ENCODE peak calls at places on chromosomes 11 and 22, in eight cellular contexts. L is ovary; F is CD4-positive, alpha-beta T cell; J is heart left ventricle; H is substantia nigra; Q is left lung; Z is HepG2; K is caudate nucleus. N is an unnamed sample.

GRCh38 chr11:108891909-108892511 is 227.1 kb downstream of the DDX10 start:
- DNase-seq in L (no peak), F (no peak), J (no peak), H (no peak), Q (no peak), Z (no peak), K (no peak), N (no peak)

GRCh38 chr11:72643547-72643946 is 30.7 kb downstream of the PDE2A start:
- DNase-seq in L (no peak), F (no peak), J (no peak), H (no peak), Q (no peak), Z (no peak), K (peak), N (peak)

GRCh38 chr11:69131644-69132300 is 24.0 kb upstream of the SMIM38 start:
- DNase-seq in L (peak), F (no peak), J (peak), H (no peak), Q (no peak), Z (peak), K (no peak), N (no peak)

GRCh38 chr11:120527111-120527748 is 15.7 kb downstream of the GRIK4 start:
- DNase-seq in L (peak), F (no peak), J (no peak), H (no peak), Q (peak), Z (no peak), K (no peak), N (no peak)

GRCh38 chr11:94776351-94777321 is 8.5 kb downstream of the AMOTL1 start:
- DNase-seq in L (no peak), F (no peak), J (no peak), H (no peak), Q (peak), Z (no peak), K (no peak), N (no peak)

GRCh38 chr11:127625402-127625801 is 624.8 kb upstream of the KIRREL3 start:
- DNase-seq in L (no peak), F (no peak), J (no peak), H (no peak), Q (no peak), Z (no peak), K (no peak), N (no peak)

GRCh38 chr11:134736251-134737072 is 324.4 kb upstream of the B3GAT1 start:
- DNase-seq in L (no peak), F (no peak), J (no peak), H (no peak), Q (no peak), Z (no peak), K (no peak), N (no peak)

GRCh38 chr22:46453829-46454220 is 83.6 kb downstream of the CELSR1 start:
- DNase-seq in L (no peak), F (no peak), J (no peak), H (no peak), Q (no peak), Z (no peak), K (no peak), N (no peak)

GRCh38 chr11:12922980-12923507 is 86.1 kb upstream of the RASSF10 start:
- DNase-seq in L (no peak), F (no peak), J (no peak), H (no peak), Q (no peak), Z (no peak), K (no peak), N (no peak)

GRCh38 chr11:65069217-65069616 is 10.9 kb upstream of the NAALADL1 start:
- DNase-seq in L (no peak), F (no peak), J (no peak), H (no peak), Q (no peak), Z (peak), K (no peak), N (no peak)

GRCh38 chr22:24601217-24602104 is 1.5 kb upstream of the GGT1 start:
- DNase-seq in L (no peak), F (no peak), J (peak), H (no peak), Q (peak), Z (peak), K (no peak), N (no peak)

GRCh38 chr11:76152086-76152658 is 54.1 kb downstream of the WNT11 start:
- DNase-seq in L (peak), F (peak), J (peak), H (peak), Q (peak), Z (peak), K (peak), N (peak)

GRCh38 chr22:22848364-22848866 is 39.2 kb upstream of the IGLL5 start:
- DNase-seq in L (peak), F (peak), J (peak), H (no peak), Q (peak), Z (peak), K (peak), N (no peak)

GRCh38 chr11:81874627-81875026 is 859.0 kb downstream of the FAM181B start:
- DNase-seq in L (no peak), F (no peak), J (no peak), H (no peak), Q (no peak), Z (no peak), K (no peak), N (no peak)

GRCh38 chr11:4125141-4125540 is 30.5 kb downstream of the RRM1 start:
- DNase-seq in L (no peak), F (no peak), J (no peak), H (no peak), Q (no peak), Z (no peak), K (no peak), N (no peak)

GRCh38 chr11:65095974-65096806 is at the start of gene VPS51:
- DNase-seq in L (peak), F (peak), J (peak), H (peak), Q (peak), Z (peak), K (peak), N (peak)

GRCh38 chr11:433641-434040 is 8.2 kb downstream of the ANO9 start:
- DNase-seq in L (no peak), F (no peak), J (no peak), H (no peak), Q (peak), Z (no peak), K (no peak), N (no peak)

GRCh38 chr11:65206441-65206841 is 24.7 kb downstream of the CAPN1 start:
- DNase-seq in L (no peak), F (no peak), J (peak), H (no peak), Q (no peak), Z (no peak), K (no peak), N (no peak)

GRCh38 chr11:2700415-2701211 is 819 bp upstream of the KCNQ1OT1 start:
- DNase-seq in L (peak), F (no peak), J (peak), H (no peak), Q (peak), Z (peak), K (no peak), N (peak)

GRCh38 chr11:116874251-116874650 is 36.8 kb upstream of the APOA1 start:
- DNase-seq in L (no peak), F (no peak), J (no peak), H (no peak), Q (no peak), Z (no peak), K (no peak), N (no peak)

GRCh38 chr22:20654343-20655208 is 119.3 kb upstream of the SERPIND1 start:
- DNase-seq in L (no peak), F (no peak), J (no peak), H (no peak), Q (peak), Z (no peak), K (no peak), N (no peak)

GRCh38 chr11:84236436-84236835 is 950.3 kb upstream of the CCDC90B start:
- DNase-seq in L (no peak), F (no peak), J (no peak), H (no peak), Q (no peak), Z (no peak), K (no peak), N (no peak)

GRCh38 chr11:113372317-113372716 is 15.3 kb upstream of the ANKK1 start:
- DNase-seq in L (no peak), F (no peak), J (no peak), H (no peak), Q (no peak), Z (no peak), K (no peak), N (no peak)

GRCh38 chr22:30628491-30628890 is 7.1 kb upstream of the SLC35E4 start:
- DNase-seq in L (no peak), F (no peak), J (peak), H (no peak), Q (no peak), Z (no peak), K (peak), N (no peak)

GRCh38 chr11:2287102-2287501 is 14.6 kb downstream of the C11orf21 start:
- DNase-seq in L (peak), F (no peak), J (peak), H (no peak), Q (peak), Z (no peak), K (no peak), N (peak)

GRCh38 chr11:71485063-71485399 is 32.0 kb downstream of the NADSYN1 start:
- DNase-seq in L (peak), F (no peak), J (no peak), H (no peak), Q (no peak), Z (no peak), K (no peak), N (no peak)

GRCh38 chr11:43937434-43938411 is 4.7 kb upstream of the C11orf96 start:
- DNase-seq in L (no peak), F (no peak), J (no peak), H (no peak), Q (no peak), Z (no peak), K (no peak), N (no peak)

GRCh38 chr22:44033689-44034088 is 9.6 kb downstream of the PARVB start:
- DNase-seq in L (no peak), F (no peak), J (no peak), H (no peak), Q (peak), Z (no peak), K (no peak), N (no peak)

GRCh38 chr11:29173660-29174062 is 843.2 kb downstream of the KCNA4 start:
- DNase-seq in L (no peak), F (no peak), J (no peak), H (no peak), Q (no peak), Z (peak), K (no peak), N (no peak)

GRCh38 chr22:38135133-38135706 is 24.7 kb upstream of the BAIAP2L2 start:
- DNase-seq in L (no peak), F (no peak), J (no peak), H (no peak), Q (no peak), Z (no peak), K (no peak), N (no peak)

GRCh38 chr22:17370036-17370765 is 941 bp downstream of the CECR2 start:
- DNase-seq in L (peak), F (no peak), J (peak), H (peak), Q (peak), Z (no peak), K (peak), N (no peak)

GRCh38 chr22:31230871-31231621 is 18.9 kb downstream of the LIMK2 start:
- DNase-seq in L (peak), F (peak), J (peak), H (peak), Q (no peak), Z (peak), K (no peak), N (no peak)

GRCh38 chr22:21857501-21857914 is 9.9 kb downstream of the MAPK1 start:
- DNase-seq in L (no peak), F (no peak), J (no peak), H (no peak), Q (no peak), Z (peak), K (no peak), N (no peak)

DNA sequence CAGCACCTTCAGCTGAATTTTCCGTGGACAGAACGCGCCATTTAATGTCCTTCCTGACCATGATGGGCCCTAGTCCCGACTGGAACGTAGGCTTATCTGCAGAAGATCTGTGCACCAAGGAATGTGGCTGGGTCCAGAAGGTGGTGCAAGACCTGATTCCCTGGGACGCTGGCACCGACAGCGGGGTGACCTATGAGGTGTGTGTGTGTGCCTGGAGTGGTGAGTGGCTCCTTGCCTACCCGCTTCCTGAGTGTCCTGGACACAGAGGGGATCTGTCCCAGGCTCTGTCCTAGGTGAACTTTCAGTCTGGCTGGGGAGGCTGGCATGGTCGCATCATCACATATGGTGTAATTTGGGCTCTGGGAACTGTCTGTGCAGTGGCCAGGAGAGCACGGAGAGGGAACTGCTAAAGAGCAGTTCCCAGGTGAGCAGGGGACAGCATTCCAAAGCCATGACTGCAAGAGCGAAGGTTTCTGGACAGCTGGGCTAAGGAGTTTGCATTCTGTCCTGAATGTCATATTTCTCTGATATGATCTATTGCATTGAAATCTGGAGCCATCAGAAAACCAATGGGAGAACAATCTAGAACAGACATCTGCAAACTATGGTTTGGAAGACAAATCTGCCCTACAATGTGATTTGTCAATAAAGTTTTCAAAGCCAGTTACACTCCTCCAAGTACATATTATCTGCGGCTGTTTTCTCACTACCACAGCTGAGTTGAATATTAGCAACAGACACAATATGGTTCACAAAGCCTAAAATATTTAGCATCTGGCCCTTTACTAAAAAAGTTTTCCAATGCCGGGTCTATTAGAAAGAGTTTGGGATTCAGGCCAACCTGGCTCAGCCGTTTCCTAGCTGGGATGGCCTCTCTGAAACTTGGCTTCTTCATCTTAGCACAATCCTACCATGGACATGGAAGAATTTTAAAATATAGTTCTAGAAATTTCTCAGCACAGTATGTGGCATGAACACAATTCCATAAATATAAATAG is 104.2 kb downstream of the RRAS2 start:
- DNase-seq in L (no peak), F (no peak), J (no peak), H (no peak), Q (no peak), Z (no peak), K (no peak), N (no peak)
- H3K27ac ChIP-seq in L (no peak), F (no peak), J (no peak), H (no peak), Q (no peak), Z (no peak), K (no peak), N (no peak)

GRCh38 chr11:47253660-47254059 is 4.1 kb upstream of the NR1H3 start:
- DNase-seq in L (no peak), F (no peak), J (no peak), H (no peak), Q (no peak), Z (peak), K (no peak), N (no peak)
- H3K27ac ChIP-seq in L (peak), F (no peak), J (peak), H (peak), Q (peak), Z (peak), K (peak), N (peak)

DNA sequence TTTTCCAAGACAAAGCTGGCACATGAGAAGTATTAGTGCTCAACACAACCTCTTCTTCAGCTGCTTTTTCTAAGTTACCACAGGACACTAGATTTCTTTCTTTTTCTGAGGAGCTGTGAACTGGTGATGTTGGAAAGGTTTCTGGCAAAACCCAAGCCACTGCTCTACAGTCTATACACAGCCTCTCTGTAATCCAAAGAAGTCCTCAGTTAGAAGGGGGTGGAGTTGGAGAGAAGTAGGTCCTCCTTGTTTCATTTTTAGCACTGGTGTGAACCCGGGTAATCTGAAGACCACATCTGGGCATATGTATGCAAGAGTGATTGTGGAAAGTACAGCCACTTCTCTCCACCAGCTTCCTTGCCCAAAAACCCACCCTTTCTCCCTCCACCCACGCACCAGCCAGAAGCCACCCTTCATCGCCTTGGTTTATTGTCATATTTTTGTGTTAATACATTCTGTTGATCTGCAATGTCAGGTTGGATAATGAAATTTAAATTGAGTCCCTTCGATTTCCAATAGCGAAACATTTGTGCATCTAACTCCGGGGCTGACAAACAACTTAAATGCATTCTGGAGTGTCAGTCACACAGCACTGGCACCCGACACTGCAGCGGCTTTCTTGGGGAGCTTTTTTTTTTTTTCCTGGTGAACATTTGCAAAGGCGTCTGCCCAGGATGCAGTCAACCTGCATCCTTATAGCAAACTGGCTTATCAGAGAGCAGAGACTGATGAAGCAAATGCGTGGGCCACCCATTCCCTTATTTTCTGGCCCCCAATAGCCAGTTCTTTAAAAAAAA is 1168.0 kb downstream of the LRRC4C start:
- DNase-seq in L (no peak), F (no peak), J (no peak), H (no peak), Q (no peak), Z (no peak), K (no peak), N (no peak)
- H3K27ac ChIP-seq in L (no peak), F (no peak), J (no peak), H (peak), Q (no peak), Z (no peak), K (peak), N (no peak)

DNA sequence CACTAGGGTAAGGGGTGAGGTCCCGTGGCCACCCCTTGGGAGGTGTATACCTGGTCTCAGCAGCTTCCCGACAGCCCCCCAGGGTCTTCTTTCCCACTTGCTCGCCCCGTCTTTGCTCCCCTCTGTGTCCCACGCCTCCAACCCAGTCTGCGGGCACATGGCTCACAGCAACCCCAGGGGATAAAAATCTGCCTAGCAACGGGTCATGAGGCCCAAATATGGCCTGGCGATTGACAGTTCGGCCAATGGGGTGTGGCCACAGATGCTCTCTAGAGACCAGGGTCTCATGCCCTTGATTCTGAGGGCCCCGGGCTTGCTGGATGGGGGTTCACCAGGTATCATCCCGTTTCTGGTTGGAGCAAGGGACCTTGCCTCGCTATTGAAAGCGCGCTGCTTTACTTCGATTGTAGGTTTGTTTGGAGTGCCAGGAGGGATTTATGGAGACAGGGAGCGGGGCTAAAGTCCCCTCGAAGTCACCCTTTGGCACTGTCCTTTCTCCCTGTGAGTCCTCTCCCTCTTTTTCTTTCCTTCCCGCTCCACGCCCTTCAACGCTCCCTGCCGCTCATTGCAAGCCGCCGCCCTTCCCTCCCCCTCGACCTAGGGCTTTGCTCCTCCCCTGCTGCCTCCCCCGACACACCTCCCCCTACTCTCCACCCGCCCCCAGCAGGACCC is 41.4 kb downstream of the AHNAK start:
- DNase-seq in L (no peak), F (no peak), J (peak), H (no peak), Q (no peak), Z (no peak), K (no peak), N (no peak)
- H3K27ac ChIP-seq in L (no peak), F (no peak), J (peak), H (no peak), Q (no peak), Z (no peak), K (no peak), N (peak)

N was measured in coronary artery.